ENCODE peak calls at places on chromosomes 7 and 10, in five cellular contexts. D is aorta, I is uterus, E is stomach, N is body of pancreas. Y is an unnamed sample.

GRCh38 chr7:17941171-17941490 is 837 bp upstream of the SNX13 start:
- DNase-seq in N (no peak), I (no peak), D (no peak), E (no peak), Y (peak; percentile 21)

GRCh38 chr7:2638224-2638991 is 6.6 kb downstream of the TTYH3 start:
- DNase-seq in I (peak; percentile 30), E (no peak), D (peak; percentile 81), N (peak; percentile 51), Y (no peak)

GRCh38 chr7:100211342-100211780 is 8.4 kb upstream of the PVRIG start:
- DNase-seq in N (no peak), I (no peak), D (no peak), E (no peak), Y (peak; percentile 68)

GRCh38 chr10:28179490-28180099 is 123.3 kb downstream of the MPP7 start:
- DNase-seq in N (peak; percentile 16), I (peak; percentile 21), D (no peak), E (no peak), Y (peak; percentile 55)

GRCh38 chr10:25078659-25079429 is 62.4 kb downstream of the THNSL1 start:
- DNase-seq in D (no peak), I (no peak), N (peak; percentile 24), E (peak; percentile 34), Y (no peak)

GRCh38 chr7:107768263-107768662 is 24.3 kb downstream of the CBLL1 start:
- DNase-seq in N (no peak), D (no peak), I (no peak), E (no peak), Y (no peak)

GRCh38 chr7:150338166-150338829 is 3.1 kb downstream of the RARRES2 start:
- DNase-seq in I (no peak), E (no peak), D (no peak), N (no peak), Y (no peak)

GRCh38 chr7:80372415-80372814 is 139.4 kb downstream of the GNAT3 start:
- DNase-seq in N (no peak), E (no peak), D (no peak), I (no peak), Y (no peak)

GRCh38 chr10:32939296-32940111 is 18.5 kb downstream of the ITGB1 start:
- DNase-seq in I (no peak), D (no peak), E (no peak), N (no peak), Y (no peak)

GRCh38 chr7:113000316-113001020 is 86.2 kb downstream of the GPR85 start:
- DNase-seq in N (no peak), E (no peak), D (no peak), I (no peak), Y (no peak)

GRCh38 chr10:114893248-114893647 is 44.7 kb upstream of the TRUB1 start:
- DNase-seq in I (no peak), E (no peak), N (no peak), D (no peak), Y (no peak)

GRCh38 chr10:4677296-4678021 is 148.5 kb upstream of the AKR1E2 start:
- DNase-seq in D (no peak), N (peak; percentile 30), E (no peak), I (no peak), Y (no peak)

GRCh38 chr10:102068216-102068615 is 3.1 kb downstream of the HPS6 start:
- DNase-seq in E (peak; percentile 50), N (peak; percentile 59), D (no peak), I (no peak), Y (no peak)

GRCh38 chr7:108080094-108080656 is 50.0 kb downstream of the LAMB4 start:
- DNase-seq in N (no peak), E (no peak), I (no peak), D (no peak), Y (no peak)

GRCh38 chr10:82981137-82981723 is 1106.2 kb downstream of the NRG3 start:
- DNase-seq in N (no peak), D (no peak), I (no peak), E (no peak), Y (no peak)

GRCh38 chr7:122802211-122802833 is 83.9 kb downstream of the CADPS2 start:
- DNase-seq in D (no peak), E (no peak), N (peak; percentile 45), I (peak; percentile 37), Y (no peak)

GRCh38 chr10:101840741-101841453 is 2.7 kb downstream of the KCNIP2 start:
- DNase-seq in I (peak; percentile 59), E (peak; percentile 78), D (peak; percentile 84), N (peak; percentile 73), Y (peak; percentile 71)

GRCh38 chr7:113128028-113128427 is 9.7 kb upstream of the SMIM30 start:
- DNase-seq in E (no peak), N (no peak), D (no peak), I (no peak), Y (no peak)

GRCh38 chr7:130430841-130431713 is 9.7 kb downstream of the CEP41 start:
- DNase-seq in N (no peak), D (no peak), I (no peak), E (no peak), Y (no peak)

GRCh38 chr10:851891-852290 is 79.6 kb downstream of the LARP4B start:
- DNase-seq in D (no peak), I (no peak), N (no peak), E (no peak), Y (no peak)
- H3K36me3 ChIP-seq in D (no peaks in the 10 kb centered on the region), I (no peaks in the 10 kb centered on the region), N (no peaks in the 10 kb centered on the region), E (peaks cover 75% of the 10 kb centered on the region), Y (peaks cover 15% of the 10 kb centered on the region)

GRCh38 chr7:29883462-29884398 is 77.4 kb downstream of the WIPF3 start:
- DNase-seq in E (peak; percentile 60), D (no peak), N (peak; percentile 48), I (no peak), Y (no peak)
- H3K4me3 ChIP-seq in E (peak overlapping the region; percentile 56), D (peak overlapping the region; percentile 37), N (no peak overlapping the region), I (peak overlapping the region; percentile 32), Y (no peak overlapping the region)

DNA sequence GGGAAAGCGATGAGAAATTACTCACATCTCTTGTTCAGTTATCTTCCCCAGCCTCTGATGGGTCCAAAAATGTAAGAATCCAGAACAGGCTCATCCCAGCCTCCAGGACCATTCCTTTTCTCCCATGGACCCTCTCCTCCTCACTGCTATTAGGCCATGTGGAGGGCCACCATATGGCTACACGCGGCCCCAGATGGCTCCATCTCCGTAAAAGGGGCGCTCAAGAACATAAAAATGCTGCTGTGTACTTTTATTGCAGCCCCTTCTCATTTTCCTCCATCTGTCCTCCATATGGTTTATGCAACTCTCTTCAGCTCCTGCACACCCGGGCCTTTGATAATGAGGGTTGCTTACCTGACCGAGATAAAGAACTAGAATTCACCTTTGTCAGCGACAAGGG is 166.2 kb downstream of the RAPGEF5 start:
- DNase-seq in I (no peak), E (no peak), N (no peak), D (no peak), Y (no peak)
- H3K36me3 ChIP-seq in I (no peaks in the 10 kb centered on the region), E (peaks cover 10% of the 10 kb centered on the region), N (no peaks in the 10 kb centered on the region), D (no peaks in the 10 kb centered on the region), Y (no peaks in the 10 kb centered on the region)

DNA sequence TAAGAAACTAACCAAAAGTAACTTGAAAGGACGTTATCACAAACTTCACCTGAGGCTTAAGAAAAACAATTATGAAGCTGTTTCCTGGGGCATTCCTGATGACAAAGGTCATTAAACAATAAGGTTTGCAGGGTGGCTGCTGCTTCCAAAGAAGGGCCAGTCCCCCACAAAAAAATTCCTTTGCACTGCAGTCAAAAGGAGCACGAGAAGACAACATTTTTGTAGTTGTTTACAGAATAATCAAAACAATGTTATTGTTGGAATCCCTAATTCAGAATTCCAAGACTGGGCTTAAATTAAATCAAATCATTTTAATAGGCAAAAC is 398 bp upstream of the USP54 start:
- DNase-seq in N (no peak), I (no peak), D (no peak), E (no peak), Y (no peak)
- H3K4me3 ChIP-seq in N (no peak overlapping the region), I (no peak overlapping the region), D (no peak overlapping the region), E (no peak overlapping the region), Y (no peak overlapping the region)

Y was measured in CD4-positive, alpha-beta memory T cell.